ENCODE peak calls at places on chromosomes 7 and 10, in five cellular contexts. R is astrocyte of the spinal cord, S is heart left ventricle, D is lower lobe of right lung, V is transverse colon. M is an unnamed sample.

GRCh38 chr10:114271014-114271778 is 32.1 kb downstream of the VWA2 start:
- DNase-seq in R (no peak), D (no peak), V (peak; percentile 27), S (no peak), M (peak; percentile 57)

GRCh38 chr7:6271694-6272371 is 591 bp downstream of the CYTH3 start:
- DNase-seq in R (no peak), V (peak; percentile 28), S (peak; percentile 39), D (peak; percentile 51), M (peak; percentile 51)

GRCh38 chr7:45659496-45660139 is 85.5 kb downstream of the ADCY1 start:
- DNase-seq in D (no peak), R (no peak), V (no peak), S (peak; percentile 4), M (no peak)

GRCh38 chr10:91901784-91902677 is 7.3 kb downstream of the FGFBP3 start:
- DNase-seq in R (peak; percentile 93), D (no peak), V (no peak), S (no peak), M (peak; percentile 32)

GRCh38 chr7:1403844-1404404 is 55.3 kb downstream of the MICALL2 start:
- DNase-seq in S (peak; percentile 45), V (no peak), R (peak; percentile 79), D (no peak), M (no peak)

GRCh38 chr7:41272664-41273063 is 430.2 kb downstream of the INHBA start:
- DNase-seq in S (no peak), R (no peak), V (no peak), D (no peak), M (no peak)

GRCh38 chr10:101116754-101117153 is 14.3 kb upstream of the TLX1 start:
- DNase-seq in R (no peak), D (no peak), S (no peak), V (no peak), M (no peak)

GRCh38 chr7:155298288-155298833 is 683 bp downstream of the INSIG1 start:
- DNase-seq in R (no peak), D (no peak), V (no peak), S (no peak), M (peak; percentile 49)

GRCh38 chr10:29408847-29409240 is 120.0 kb downstream of the LYZL1 start:
- DNase-seq in V (no peak), D (no peak), S (no peak), R (no peak), M (no peak)

GRCh38 chr7:121938429-121938996 is 65.6 kb downstream of the PTPRZ1 start:
- DNase-seq in D (no peak), R (no peak), S (no peak), V (no peak), M (no peak)

GRCh38 chr7:4277936-4278335 is 404.2 kb upstream of the FOXK1 start:
- DNase-seq in D (no peak), V (no peak), R (no peak), S (peak; percentile 2), M (no peak)

GRCh38 chr10:20271490-20271889 is 455.3 kb downstream of the PLXDC2 start:
- DNase-seq in S (no peak), R (no peak), D (no peak), V (no peak), M (no peak)

GRCh38 chr10:125023862-125024495 is 82.1 kb downstream of the ZRANB1 start:
- DNase-seq in S (peak; percentile 59), D (peak; percentile 47), V (peak; percentile 62), R (no peak), M (peak; percentile 72)

GRCh38 chr10:4086041-4086886 is 301.3 kb upstream of the KLF6 start:
- DNase-seq in R (peak; percentile 37), D (no peak), S (peak; percentile 64), V (no peak), M (no peak)

GRCh38 chr10:19730848-19731247 is 85.4 kb upstream of the PLXDC2 start:
- DNase-seq in R (peak; percentile 63), D (no peak), V (no peak), S (no peak), M (no peak)

GRCh38 chr7:127446842-127447241 is 54.3 kb upstream of the ZNF800 start:
- DNase-seq in R (no peak), S (no peak), D (no peak), V (no peak), M (no peak)

GRCh38 chr10:44811072-44811471 is 100.1 kb upstream of the TMEM72 start:
- DNase-seq in D (no peak), S (no peak), V (no peak), R (no peak), M (no peak)

GRCh38 chr7:93894426-93894825 is 3.9 kb upstream of the TFPI2 start:
- DNase-seq in V (no peak), S (no peak), R (no peak), D (no peak), M (no peak)

GRCh38 chr10:127990846-127991542 is 84.1 kb downstream of the PTPRE start:
- DNase-seq in S (no peak), V (no peak), R (peak; percentile 94), D (no peak), M (no peak)

GRCh38 chr7:2166625-2167280 is 66.0 kb downstream of the MAD1L1 start:
- DNase-seq in V (no peak), S (no peak), R (no peak), D (no peak), M (no peak)

GRCh38 chr10:23412223-23412622 is 26.7 kb upstream of the OTUD1 start:
- DNase-seq in S (no peak), V (no peak), D (no peak), R (no peak), M (no peak)

GRCh38 chr7:39686261-39686924 is 63.0 kb downstream of the RALA start:
- DNase-seq in V (no peak), D (no peak), R (peak; percentile 36), S (no peak), M (no peak)

GRCh38 chr10:114829160-114829909 is 7.8 kb downstream of the FHIP2A start:
- DNase-seq in R (no peak), D (no peak), V (no peak), S (no peak), M (no peak)

GRCh38 chr7:2228921-2229320 is 3.8 kb downstream of the MAD1L1 start:
- DNase-seq in V (no peak), R (no peak), S (no peak), D (no peak), M (no peak)

GRCh38 chr7:83524286-83525075 is 124.5 kb downstream of the SEMA3E start:
- DNase-seq in D (no peak), V (no peak), S (no peak), R (no peak), M (no peak)

GRCh38 chr7:24828871-24829661 is 71.8 kb upstream of the GSDME start:
- DNase-seq in R (peak; percentile 83), D (no peak), V (no peak), S (no peak), M (no peak)

GRCh38 chr10:131706476-131706875 is 194.3 kb upstream of the PPP2R2D start:
- DNase-seq in R (no peak), S (no peak), V (no peak), D (no peak), M (no peak)

GRCh38 chr10:2232479-2232878 is 495.2 kb upstream of the ADARB2 start:
- DNase-seq in V (no peak), S (no peak), D (no peak), R (no peak), M (no peak)

GRCh38 chr10:129074939-129075338 is 392.1 kb upstream of the MGMT start:
- DNase-seq in V (no peak), R (no peak), S (no peak), D (no peak), M (peak; percentile 7)

GRCh38 chr10:119396709-119397071 is 145.8 kb downstream of the RGS10 start:
- DNase-seq in D (no peak), S (no peak), V (no peak), R (no peak), M (no peak)

GRCh38 chr7:85750454-85750949 is 563.6 kb upstream of the SEMA3D start:
- DNase-seq in R (peak; percentile 48), D (no peak), S (no peak), V (no peak), M (peak; percentile 28)

GRCh38 chr7:5872326-5872725 is 8.3 kb upstream of the OCM start:
- DNase-seq in V (no peak), S (no peak), R (no peak), D (no peak), M (no peak)

GRCh38 chr7:138666385-138666784 is 34.8 kb downstream of the SVOPL start:
- DNase-seq in R (no peak), S (no peak), D (no peak), V (no peak), M (no peak)

GRCh38 chr7:52163311-52163710 is 846.7 kb upstream of the COBL start:
- DNase-seq in V (no peak), S (no peak), R (no peak), D (no peak), M (no peak)

GRCh38 chr7:52168085-52168484 is 851.5 kb upstream of the COBL start:
- DNase-seq in S (no peak), D (no peak), R (no peak), V (no peak), M (no peak)
- TF ChIP-seq CTCF in S (no peak), D (peak; percentile 17), R (peak; percentile 7), V (peak; percentile 26), M (no peak)

GRCh38 chr10:35819736-35820135 is 177.6 kb upstream of the FZD8 start:
- DNase-seq in V (no peak), R (no peak), S (no peak), D (no peak), M (no peak)

GRCh38 chr10:35821339-35821911 is 179.3 kb upstream of the FZD8 start:
- DNase-seq in V (no peak), D (no peak), R (peak; percentile 64), S (no peak), M (no peak)

GRCh38 chr10:35819011-35819410 is 176.9 kb upstream of the FZD8 start:
- DNase-seq in S (no peak), V (no peak), R (no peak), D (no peak), M (no peak)

GRCh38 chr10:35824704-35825103 is 182.6 kb upstream of the FZD8 start:
- DNase-seq in V (no peak), R (no peak), D (no peak), S (no peak), M (no peak)

GRCh38 chr10:35822316-35822715 is 180.2 kb upstream of the FZD8 start:
- DNase-seq in D (peak; percentile 80), V (peak; percentile 41), S (peak; percentile 74), R (peak; percentile 64), M (peak; percentile 18)
- TF ChIP-seq CTCF in D (no peak), V (peak; percentile 9), S (peak; percentile 39), R (peak; percentile 31), M (no peak)

GRCh38 chr7:133742709-133743538 is 384.2 kb upstream of the LRGUK start:
- DNase-seq in S (no peak), V (no peak), D (no peak), R (peak; percentile 45), M (no peak)
- TF ChIP-seq CTCF in S (no peak), V (no peak), D (peak; percentile 31), R (peak; percentile 74), M (peak; percentile 35)

DNA sequence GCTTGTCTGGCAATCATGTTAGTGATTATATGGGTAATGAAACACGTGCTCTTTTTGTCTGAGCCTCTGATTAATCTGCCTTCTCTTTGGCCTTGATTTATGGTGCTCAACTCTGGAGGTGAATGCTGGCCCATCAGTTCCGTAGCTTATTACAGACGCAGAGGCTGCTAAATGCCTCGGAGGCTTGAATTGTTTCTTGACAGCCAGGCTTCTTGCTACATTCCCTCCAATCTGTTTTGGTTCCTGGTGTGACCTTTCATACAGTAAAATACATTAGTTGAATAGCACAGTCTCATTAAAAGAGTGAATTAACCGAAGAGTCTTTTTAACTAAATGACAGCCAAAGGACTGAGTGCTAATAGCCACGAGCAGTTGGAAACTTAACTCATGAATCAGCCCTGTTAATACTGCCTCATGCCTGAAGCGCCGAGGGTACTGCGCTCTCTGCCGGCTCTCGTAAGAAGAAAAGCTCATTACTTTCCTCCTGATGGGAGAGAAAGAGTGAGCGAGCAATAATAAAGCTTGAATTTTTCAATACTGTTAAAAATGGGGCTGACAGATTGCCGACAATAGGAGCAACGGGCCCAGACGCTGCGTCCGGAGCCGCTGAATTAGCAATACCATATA is 236.4 kb upstream of the GPR26 start:
- DNase-seq in D (no peak), R (peak; percentile 3), V (no peak), S (no peak), M (no peak)
- TF ChIP-seq CTCF in D (no peak), R (no peak), V (no peak), S (no peak), M (no peak)